ENCODE peak calls at places on chromosome 16, in six cellular contexts. One of them, this sample, is unnamed.

GRCh38 chr16:47136101-47136820 is 7.5 kb downstream of the NETO2 start:
- DNase-seq in PC-9: no peak
- DNase-seq in lower lobe of right lung: no peak
- DNase-seq in body of pancreas: no peak
- DNase-seq in AG04450: no peak
- DNase-seq in CD8-positive, alpha-beta T cell: no peak
- DNase-seq in this sample: no peak

GRCh38 chr16:50878966-50879615 is 137.2 kb downstream of the CYLD start:
- DNase-seq in PC-9: no peak
- DNase-seq in body of pancreas: no peak
- DNase-seq in CD8-positive, alpha-beta T cell: no peak
- DNase-seq in AG04450: no peak
- DNase-seq in lower lobe of right lung: no peak
- DNase-seq in this sample: no peak

GRCh38 chr16:23699100-23699499 is 13.9 kb downstream of the ERN2 start:
- DNase-seq in PC-9: peak; percentile 74
- DNase-seq in CD8-positive, alpha-beta T cell: no peak
- DNase-seq in AG04450: no peak
- DNase-seq in body of pancreas: no peak
- DNase-seq in lower lobe of right lung: no peak
- DNase-seq in this sample: no peak

GRCh38 chr16:30559690-30560089 is 1.5 kb upstream of the ZNF764 start:
- DNase-seq in PC-9: no peak
- DNase-seq in CD8-positive, alpha-beta T cell: no peak
- DNase-seq in AG04450: no peak
- DNase-seq in body of pancreas: no peak
- DNase-seq in lower lobe of right lung: no peak
- DNase-seq in this sample: no peak

GRCh38 chr16:64751906-64752305 is 370.0 kb downstream of the CDH11 start:
- DNase-seq in PC-9: no peak
- DNase-seq in CD8-positive, alpha-beta T cell: no peak
- DNase-seq in body of pancreas: no peak
- DNase-seq in lower lobe of right lung: no peak
- DNase-seq in AG04450: peak; percentile 68
- DNase-seq in this sample: no peak

GRCh38 chr16:66507731-66508239 is 42.1 kb downstream of the TK2 start:
- DNase-seq in body of pancreas: no peak
- DNase-seq in AG04450: no peak
- DNase-seq in CD8-positive, alpha-beta T cell: no peak
- DNase-seq in lower lobe of right lung: no peak
- DNase-seq in PC-9: no peak
- DNase-seq in this sample: no peak

GRCh38 chr16:30893744-30894539 is at the start of gene BCL7C:
- DNase-seq in CD8-positive, alpha-beta T cell: peak; percentile 80
- DNase-seq in AG04450: no peak
- DNase-seq in lower lobe of right lung: peak; percentile 96
- DNase-seq in body of pancreas: peak; percentile 95
- DNase-seq in PC-9: peak; percentile 98
- DNase-seq in this sample: peak; percentile 95

GRCh38 chr16:30934827-30935557 is 11.6 kb downstream of the FBXL19 start:
- DNase-seq in CD8-positive, alpha-beta T cell: no peak
- DNase-seq in PC-9: peak; percentile 57
- DNase-seq in AG04450: no peak
- DNase-seq in body of pancreas: peak; percentile 55
- DNase-seq in lower lobe of right lung: peak; percentile 69
- DNase-seq in this sample: no peak

GRCh38 chr16:24738895-24739294 is 9.4 kb downstream of the TNRC6A start:
- DNase-seq in lower lobe of right lung: no peak
- DNase-seq in AG04450: no peak
- DNase-seq in CD8-positive, alpha-beta T cell: no peak
- DNase-seq in body of pancreas: no peak
- DNase-seq in PC-9: no peak
- DNase-seq in this sample: no peak

GRCh38 chr16:85913688-85914422 is 14.9 kb downstream of the IRF8 start:
- DNase-seq in CD8-positive, alpha-beta T cell: no peak
- DNase-seq in PC-9: no peak
- DNase-seq in body of pancreas: no peak
- DNase-seq in AG04450: no peak
- DNase-seq in lower lobe of right lung: peak; percentile 74
- DNase-seq in this sample: no peak

GRCh38 chr16:27739606-27740357 is 189.8 kb downstream of the KATNIP start:
- DNase-seq in AG04450: no peak
- DNase-seq in lower lobe of right lung: no peak
- DNase-seq in body of pancreas: no peak
- DNase-seq in CD8-positive, alpha-beta T cell: no peak
- DNase-seq in PC-9: no peak
- DNase-seq in this sample: peak; percentile 70

GRCh38 chr16:88667496-88667895 is 4.6 kb upstream of the MVD start:
- DNase-seq in AG04450: no peak
- DNase-seq in CD8-positive, alpha-beta T cell: no peak
- DNase-seq in lower lobe of right lung: no peak
- DNase-seq in body of pancreas: no peak
- DNase-seq in PC-9: no peak
- DNase-seq in this sample: no peak

GRCh38 chr16:81997738-81998137 is 13.5 kb downstream of the SDR42E1 start:
- DNase-seq in body of pancreas: no peak
- DNase-seq in AG04450: peak; percentile 11
- DNase-seq in PC-9: no peak
- DNase-seq in lower lobe of right lung: no peak
- DNase-seq in CD8-positive, alpha-beta T cell: no peak
- DNase-seq in this sample: no peak

GRCh38 chr16:72198021-72198420 is 26.1 kb upstream of the PMFBP1 start:
- DNase-seq in body of pancreas: peak; percentile 61
- DNase-seq in PC-9: no peak
- DNase-seq in AG04450: peak; percentile 65
- DNase-seq in lower lobe of right lung: no peak
- DNase-seq in CD8-positive, alpha-beta T cell: no peak
- DNase-seq in this sample: no peak

GRCh38 chr16:75340715-75341500 is 89.5 kb upstream of the BCAR1 start:
- DNase-seq in PC-9: no peak
- DNase-seq in body of pancreas: no peak
- DNase-seq in AG04450: no peak
- DNase-seq in CD8-positive, alpha-beta T cell: no peak
- DNase-seq in lower lobe of right lung: no peak
- DNase-seq in this sample: no peak

GRCh38 chr16:1645914-1646525 is 32.1 kb upstream of the JPT2 start:
- DNase-seq in PC-9: peak; percentile 40
- DNase-seq in AG04450: no peak
- DNase-seq in lower lobe of right lung: no peak
- DNase-seq in body of pancreas: no peak
- DNase-seq in CD8-positive, alpha-beta T cell: peak; percentile 49
- DNase-seq in this sample: no peak

GRCh38 chr16:83136924-83137323 is 510.2 kb downstream of the CDH13 start:
- DNase-seq in lower lobe of right lung: no peak
- DNase-seq in body of pancreas: no peak
- DNase-seq in PC-9: no peak
- DNase-seq in CD8-positive, alpha-beta T cell: no peak
- DNase-seq in AG04450: no peak
- DNase-seq in this sample: no peak

GRCh38 chr16:54359555-54359954 is 73.0 kb upstream of the IRX3 start:
- DNase-seq in PC-9: no peak
- DNase-seq in lower lobe of right lung: no peak
- DNase-seq in body of pancreas: no peak
- DNase-seq in CD8-positive, alpha-beta T cell: no peak
- DNase-seq in AG04450: no peak
- DNase-seq in this sample: no peak

GRCh38 chr16:53864819-53865491 is 161.0 kb downstream of the FTO start:
- DNase-seq in AG04450: no peak
- DNase-seq in body of pancreas: no peak
- DNase-seq in PC-9: no peak
- DNase-seq in CD8-positive, alpha-beta T cell: no peak
- DNase-seq in lower lobe of right lung: no peak
- DNase-seq in this sample: no peak

GRCh38 chr16:89805136-89805905 is 11.1 kb downstream of the FANCA start:
- DNase-seq in lower lobe of right lung: no peak
- DNase-seq in AG04450: peak; percentile 54
- DNase-seq in PC-9: no peak
- DNase-seq in CD8-positive, alpha-beta T cell: no peak
- DNase-seq in body of pancreas: no peak
- DNase-seq in this sample: no peak

GRCh38 chr16:19696961-19697360 is 21.1 kb downstream of the KNOP1 start:
- DNase-seq in lower lobe of right lung: no peak
- DNase-seq in AG04450: no peak
- DNase-seq in CD8-positive, alpha-beta T cell: no peak
- DNase-seq in PC-9: no peak
- DNase-seq in body of pancreas: peak; percentile 38
- DNase-seq in this sample: no peak

GRCh38 chr16:590165-590874 is 454 bp downstream of the RAB40C start:
- DNase-seq in AG04450: no peak
- DNase-seq in PC-9: peak; percentile 38
- DNase-seq in body of pancreas: no peak
- DNase-seq in CD8-positive, alpha-beta T cell: no peak
- DNase-seq in lower lobe of right lung: peak; percentile 75
- DNase-seq in this sample: peak; percentile 89

GRCh38 chr16:76976101-76976500 is 214.9 kb upstream of the MON1B start:
- DNase-seq in lower lobe of right lung: no peak
- DNase-seq in CD8-positive, alpha-beta T cell: no peak
- DNase-seq in AG04450: no peak
- DNase-seq in body of pancreas: no peak
- DNase-seq in PC-9: no peak
- DNase-seq in this sample: no peak

GRCh38 chr16:82082543-82083244 is 47.6 kb downstream of the HSD17B2 start:
- DNase-seq in PC-9: no peak
- DNase-seq in AG04450: no peak
- DNase-seq in body of pancreas: no peak
- DNase-seq in lower lobe of right lung: no peak
- DNase-seq in CD8-positive, alpha-beta T cell: no peak
- DNase-seq in this sample: no peak

GRCh38 chr16:27199747-27200146 is 3.6 kb upstream of the KDM8 start:
- DNase-seq in body of pancreas: no peak
- DNase-seq in PC-9: no peak
- DNase-seq in CD8-positive, alpha-beta T cell: peak; percentile 32
- DNase-seq in AG04450: no peak
- DNase-seq in lower lobe of right lung: no peak
- DNase-seq in this sample: no peak

GRCh38 chr16:69727916-69728270 is 1.5 kb upstream of the NQO1 start:
- DNase-seq in AG04450: no peak
- DNase-seq in PC-9: no peak
- DNase-seq in body of pancreas: no peak
- DNase-seq in CD8-positive, alpha-beta T cell: no peak
- DNase-seq in lower lobe of right lung: peak; percentile 82
- DNase-seq in this sample: peak; percentile 40

GRCh38 chr16:76885776-76886175 is 305.2 kb upstream of the MON1B start:
- DNase-seq in PC-9: no peak
- DNase-seq in lower lobe of right lung: no peak
- DNase-seq in body of pancreas: no peak
- DNase-seq in CD8-positive, alpha-beta T cell: no peak
- DNase-seq in AG04450: no peak
- DNase-seq in this sample: no peak

GRCh38 chr16:2752850-2753522 is 548 bp downstream of the SRRM2 start:
- DNase-seq in AG04450: peak; percentile 41
- DNase-seq in CD8-positive, alpha-beta T cell: peak; percentile 56
- DNase-seq in body of pancreas: peak; percentile 90
- DNase-seq in lower lobe of right lung: peak; percentile 88
- DNase-seq in PC-9: peak; percentile 89
- DNase-seq in this sample: no peak

GRCh38 chr16:47965439-47965838 is 190.4 kb downstream of the ABCC12 start:
- DNase-seq in lower lobe of right lung: no peak
- DNase-seq in PC-9: no peak
- DNase-seq in AG04450: no peak
- DNase-seq in CD8-positive, alpha-beta T cell: no peak
- DNase-seq in body of pancreas: no peak
- DNase-seq in this sample: no peak

GRCh38 chr16:5633845-5634440 is 536.3 kb upstream of the EEF2KMT start:
- DNase-seq in AG04450: no peak
- DNase-seq in CD8-positive, alpha-beta T cell: no peak
- DNase-seq in lower lobe of right lung: no peak
- DNase-seq in PC-9: no peak
- DNase-seq in body of pancreas: no peak
- DNase-seq in this sample: no peak
- TF ChIP-seq CTCF in AG04450: peak; percentile 18
- TF ChIP-seq CTCF in CD8-positive, alpha-beta T cell: no peak
- TF ChIP-seq CTCF in lower lobe of right lung: peak; percentile 40
- TF ChIP-seq CTCF in PC-9: peak; percentile 60
- TF ChIP-seq CTCF in body of pancreas: no peak
- TF ChIP-seq CTCF in this sample: peak; percentile 67

DNA sequence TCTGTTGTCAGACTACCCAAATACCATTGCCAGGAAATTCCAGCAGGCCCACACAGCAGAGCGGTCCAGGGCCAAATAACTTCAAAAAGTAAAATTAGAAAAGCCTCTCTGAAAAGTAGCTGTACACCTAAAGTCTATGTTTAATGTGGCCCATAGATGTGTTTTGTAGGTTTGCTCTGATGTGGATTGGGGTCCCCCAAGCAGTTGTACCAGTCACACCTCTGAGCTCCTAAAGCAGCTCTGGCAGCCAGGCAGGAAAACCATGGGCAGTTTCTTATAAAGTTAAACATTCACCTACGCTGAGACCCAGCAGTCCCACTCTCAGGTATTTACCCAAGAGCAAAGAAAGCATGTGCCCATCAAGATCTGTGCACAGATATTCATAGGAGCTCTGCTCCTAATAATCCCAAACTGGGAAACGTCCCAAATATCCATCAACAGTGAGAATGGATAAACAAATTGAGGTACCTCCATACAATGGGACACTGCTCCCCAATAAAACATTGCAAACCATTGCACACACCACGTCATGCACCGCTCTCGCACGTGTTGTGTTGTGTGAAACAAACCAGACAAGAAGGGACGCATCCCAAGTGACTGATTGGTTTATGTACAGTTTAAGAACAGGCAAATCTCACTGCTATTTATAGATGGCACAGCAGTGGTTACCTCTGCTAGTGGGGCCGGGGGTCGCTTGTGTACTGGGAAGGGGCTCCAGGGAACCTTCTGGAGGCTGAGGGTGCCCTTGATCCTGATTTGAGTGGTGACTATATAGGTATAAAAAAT is 15.8 kb upstream of the PRM1 start:
- DNase-seq in body of pancreas: peak; percentile 67
- DNase-seq in PC-9: no peak
- DNase-seq in CD8-positive, alpha-beta T cell: no peak
- DNase-seq in AG04450: no peak
- DNase-seq in lower lobe of right lung: no peak
- DNase-seq in this sample: no peak
- TF ChIP-seq CTCF in body of pancreas: no peak
- TF ChIP-seq CTCF in PC-9: no peak
- TF ChIP-seq CTCF in CD8-positive, alpha-beta T cell: no peak
- TF ChIP-seq CTCF in AG04450: no peak
- TF ChIP-seq CTCF in lower lobe of right lung: no peak
- TF ChIP-seq CTCF in this sample: no peak

GRCh38 chr16:55622930-55623561 is 32.7 kb upstream of the SLC6A2 start:
- DNase-seq in AG04450: no peak
- DNase-seq in lower lobe of right lung: no peak
- DNase-seq in PC-9: peak; percentile 49
- DNase-seq in CD8-positive, alpha-beta T cell: no peak
- DNase-seq in body of pancreas: peak; percentile 21
- DNase-seq in this sample: no peak
- TF ChIP-seq CTCF in AG04450: peak; percentile 3
- TF ChIP-seq CTCF in lower lobe of right lung: peak; percentile 8
- TF ChIP-seq CTCF in PC-9: peak; percentile 73
- TF ChIP-seq CTCF in CD8-positive, alpha-beta T cell: no peak
- TF ChIP-seq CTCF in body of pancreas: no peak
- TF ChIP-seq CTCF in this sample: peak; percentile 18

DNA sequence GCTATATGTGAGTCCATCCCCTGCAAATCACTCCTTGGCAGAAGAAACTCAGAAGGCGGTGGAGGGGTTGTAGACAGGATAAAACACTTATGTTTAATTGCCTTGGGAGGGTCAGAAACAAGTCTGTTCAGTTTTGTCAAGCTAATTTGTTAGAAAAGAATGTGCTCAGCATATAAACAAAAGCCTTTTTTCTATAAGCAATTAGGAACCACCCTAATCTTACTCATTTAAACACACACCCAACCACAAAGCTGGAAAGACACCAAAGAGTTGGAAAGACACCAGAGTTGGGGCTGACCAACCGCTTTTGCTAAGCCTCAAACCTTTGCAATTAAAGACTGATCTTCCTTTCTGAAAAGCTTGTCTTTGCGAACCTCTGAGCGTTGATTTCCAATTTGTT is 439.2 kb upstream of the ERCC4 start:
- DNase-seq in body of pancreas: no peak
- DNase-seq in AG04450: no peak
- DNase-seq in lower lobe of right lung: no peak
- DNase-seq in PC-9: peak; percentile 24
- DNase-seq in CD8-positive, alpha-beta T cell: no peak
- DNase-seq in this sample: no peak
- TF ChIP-seq CTCF in body of pancreas: no peak
- TF ChIP-seq CTCF in AG04450: no peak
- TF ChIP-seq CTCF in lower lobe of right lung: no peak
- TF ChIP-seq CTCF in PC-9: no peak
- TF ChIP-seq CTCF in CD8-positive, alpha-beta T cell: no peak
- TF ChIP-seq CTCF in this sample: no peak

This sample was measured in chondrocyte.